ENCODE peak calls at places on chromosomes 13 and 19, in eight cellular contexts. U is cardiac fibroblast, K is Peyer's patch, H is astrocyte of the spinal cord, E is fibroblast of lung, N is fibroblast of pulmonary artery, F is bronchial epithelial cell, R is AG10803. A is an unnamed sample.

GRCh38 chr13:113972451-113973217 is 1.2 kb downstream of the C13orf46 start:
- DNase-seq in U (no peak), K (no peak), H (no peak), E (no peak), N (no peak), F (no peak), R (no peak), A (no peak)

GRCh38 chr19:8615022-8615421 is 4.5 kb upstream of the ADAMTS10 start:
- DNase-seq in U (no peak), K (no peak), H (peak), E (no peak), N (no peak), F (no peak), R (no peak), A (no peak)

GRCh38 chr19:39845621-39846175 is 481 bp downstream of the FBL start:
- DNase-seq in U (peak), K (no peak), H (peak), E (no peak), N (no peak), F (no peak), R (peak), A (peak)

GRCh38 chr13:100506154-100506553 is 82.4 kb downstream of the GGACT start:
- DNase-seq in U (no peak), K (no peak), H (no peak), E (no peak), N (no peak), F (no peak), R (no peak), A (no peak)

GRCh38 chr19:30419581-30420180 is 47.5 kb downstream of the ZNF536 start:
- DNase-seq in U (no peak), K (no peak), H (no peak), E (no peak), N (no peak), F (no peak), R (peak), A (peak)

GRCh38 chr13:27920677-27921420 is 1.0 kb downstream of the PDX1 start:
- DNase-seq in U (no peak), K (no peak), H (no peak), E (peak), N (peak), F (no peak), R (peak), A (peak)

GRCh38 chr19:46225558-46226004 is 4.0 kb upstream of the IGFL1 start:
- DNase-seq in U (peak), K (no peak), H (peak), E (peak), N (peak), F (no peak), R (peak), A (no peak)

GRCh38 chr19:9885077-9885552 is 50.0 kb downstream of the PIN1 start:
- DNase-seq in U (peak), K (no peak), H (no peak), E (peak), N (peak), F (no peak), R (peak), A (peak)

GRCh38 chr19:47230122-47230920 is 678 bp downstream of the BBC3 start:
- DNase-seq in U (peak), K (peak), H (peak), E (peak), N (peak), F (no peak), R (peak), A (peak)

DNA sequence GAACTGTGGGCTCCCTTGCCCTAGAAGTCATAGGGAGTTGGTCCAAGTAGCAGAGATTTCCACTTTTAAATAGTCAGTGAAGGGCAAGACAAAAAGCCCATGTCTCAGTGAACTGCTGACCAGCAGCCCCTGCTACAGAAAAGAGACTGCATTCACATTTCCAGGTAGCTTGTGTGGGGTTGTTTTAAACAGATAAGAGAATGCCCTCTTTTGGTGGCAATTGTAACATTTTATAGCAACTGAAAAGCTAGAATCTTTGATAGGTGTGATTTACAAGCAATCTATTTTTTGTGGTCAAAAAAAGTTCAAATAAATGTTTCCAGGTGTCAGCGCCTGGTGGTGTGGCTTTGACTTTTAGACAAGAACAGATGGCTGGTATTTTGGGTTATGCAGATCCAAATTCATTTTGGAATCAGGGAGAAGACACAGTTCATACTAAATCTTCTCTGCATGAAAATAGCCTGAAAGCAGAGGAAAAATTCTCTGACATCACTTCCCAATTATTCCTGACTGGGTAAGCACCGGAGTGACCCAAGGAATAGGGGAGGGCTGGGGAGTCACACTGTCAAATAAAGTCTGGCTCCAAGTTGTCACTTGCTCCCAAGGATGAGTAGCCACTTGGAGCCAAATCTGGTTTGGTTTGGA is 26.2 kb upstream of the GPR12 start:
- DNase-seq in U (no peak), K (no peak), H (no peak), E (no peak), N (no peak), F (no peak), R (no peak), A (no peak)
- TF ChIP-seq CTCF in U (no peak), K (no peak), H (no peak), E (no peak), N (no peak), F (no peak), R (no peak), A (no peak)

GRCh38 chr13:46170268-46170667 is 11.7 kb downstream of the LCP1 start:
- DNase-seq in U (no peak), K (no peak), H (no peak), E (no peak), N (no peak), F (no peak), R (no peak), A (no peak)

GRCh38 chr13:46171223-46171622 is 10.8 kb downstream of the LCP1 start:
- DNase-seq in U (no peak), K (no peak), H (no peak), E (no peak), N (no peak), F (no peak), R (no peak), A (no peak)

GRCh38 chr13:46172531-46172991 is 9.4 kb downstream of the LCP1 start:
- DNase-seq in U (peak), K (peak), H (no peak), E (no peak), N (no peak), F (no peak), R (no peak), A (no peak)

GRCh38 chr13:46170687-46171086 is 11.3 kb downstream of the LCP1 start:
- DNase-seq in U (peak), K (no peak), H (no peak), E (peak), N (peak), F (no peak), R (no peak), A (no peak)

GRCh38 chr13:46171739-46172138 is 10.2 kb downstream of the LCP1 start:
- DNase-seq in U (no peak), K (no peak), H (no peak), E (no peak), N (no peak), F (no peak), R (no peak), A (no peak)
- H3K4me3 ChIP-seq in U (no peak), K (no peak), H (no peak), E (no peak), N (no peak), F (no peak), R (no peak), A (no peak)

GRCh38 chr19:19315444-19315843 is 4.9 kb downstream of the SUGP1 start:
- DNase-seq in U (no peak), K (no peak), H (no peak), E (no peak), N (no peak), F (no peak), R (no peak), A (no peak)
- TF ChIP-seq CTCF in U (no peak), K (no peak), H (peak), E (no peak), N (no peak), F (no peak), R (no peak), A (no peak)

DNA sequence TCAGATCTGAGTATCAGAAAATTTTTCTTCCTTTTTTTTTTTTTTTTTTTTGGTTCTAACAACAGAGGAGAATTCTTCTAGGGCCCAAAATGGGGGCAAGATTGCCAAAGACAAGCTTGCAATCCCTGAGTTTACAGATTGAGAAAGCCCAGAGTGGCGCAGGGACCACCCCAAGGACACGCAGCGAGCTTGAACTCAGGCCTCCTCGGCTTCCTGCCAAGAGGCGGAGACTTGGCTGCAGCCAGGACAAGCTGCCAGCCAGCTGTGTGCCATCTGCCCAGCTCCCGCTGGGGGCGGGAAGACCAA is 508 bp upstream of the MRPL34 start:
- DNase-seq in U (no peak), K (no peak), H (no peak), E (no peak), N (no peak), F (no peak), R (no peak), A (no peak)
- H3K4me3 ChIP-seq in U (peak), K (peak), H (peak), E (no peak), N (peak), F (no peak), R (peak), A (peak)

GRCh38 chr13:102675115-102675514 is 19.7 kb downstream of the METTL21C start:
- DNase-seq in U (no peak), K (no peak), H (no peak), E (no peak), N (no peak), F (no peak), R (no peak), A (no peak)
- TF ChIP-seq CTCF in U (no peak), K (no peak), H (no peak), E (no peak), N (no peak), F (no peak), R (no peak), A (no peak)

GRCh38 chr19:35123573-35123972 is 8.0 kb downstream of the FXYD3 start:
- DNase-seq in U (peak), K (no peak), H (no peak), E (no peak), N (no peak), F (peak), R (peak), A (peak)
- H3K4me3 ChIP-seq in U (no peak), K (no peak), H (no peak), E (no peak), N (peak), F (no peak), R (peak), A (peak)

GRCh38 chr13:21061077-21061945 is at the start of gene LATS2:
- DNase-seq in U (peak), K (peak), H (peak), E (peak), N (peak), F (peak), R (peak), A (peak)
- TF ChIP-seq CTCF in U (no peak), K (peak), H (peak), E (peak), N (peak), F (no peak), R (no peak), A (no peak)

DNA sequence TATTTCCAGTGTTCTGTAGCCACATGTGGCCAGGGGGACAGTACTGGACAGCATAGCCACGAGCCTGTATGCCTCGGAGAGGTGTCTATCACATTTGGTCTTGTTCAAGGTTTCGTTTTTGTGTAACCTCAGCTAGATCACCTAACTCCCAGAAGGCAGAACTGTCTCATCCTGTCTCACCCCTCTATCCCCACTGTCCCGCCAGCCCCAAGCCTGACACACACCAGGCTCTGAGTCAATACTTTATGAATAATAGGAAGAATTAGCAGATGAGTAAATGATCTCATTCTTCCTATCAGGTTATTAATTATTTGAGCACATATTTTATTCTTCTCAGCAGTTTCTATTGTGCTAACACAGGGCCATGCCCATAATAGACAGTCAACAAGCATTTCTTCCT is 132.2 kb downstream of the NUFIP1 start:
- DNase-seq in U (no peak), K (no peak), H (no peak), E (no peak), N (no peak), F (peak), R (no peak), A (peak)
- H3K4me3 ChIP-seq in U (no peak), K (no peak), H (no peak), E (no peak), N (no peak), F (no peak), R (no peak), A (no peak)